ENCODE peak calls at places on chromosomes 12 and 14, in five cellular contexts. One of them, this sample, is unnamed.

GRCh38 chr14:71933026-71933587 is 878 bp downstream of the RGS6 start:
- DNase-seq in stomach: no peak
- DNase-seq in astrocyte: no peak
- DNase-seq in fibroblast of the aortic adventitia: no peak
- DNase-seq in AG10803: no peak
- DNase-seq in this sample: no peak

GRCh38 chr12:27517961-27518668 is 5.9 kb upstream of the PPFIBP1 start:
- DNase-seq in stomach: no peak
- DNase-seq in fibroblast of the aortic adventitia: no peak
- DNase-seq in AG10803: no peak
- DNase-seq in astrocyte: no peak
- DNase-seq in this sample: no peak

GRCh38 chr12:131894981-131895639 is 688 bp downstream of the ULK1 start:
- DNase-seq in stomach: peak; percentile 30
- DNase-seq in fibroblast of the aortic adventitia: no peak
- DNase-seq in AG10803: no peak
- DNase-seq in astrocyte: no peak
- DNase-seq in this sample: no peak

GRCh38 chr12:66232258-66232657 is 43.2 kb downstream of the IRAK3 start:
- DNase-seq in stomach: peak; percentile 47
- DNase-seq in astrocyte: no peak
- DNase-seq in fibroblast of the aortic adventitia: no peak
- DNase-seq in AG10803: no peak
- DNase-seq in this sample: no peak

GRCh38 chr12:95385646-95386045 is 88.3 kb upstream of the METAP2 start:
- DNase-seq in AG10803: peak; percentile 69
- DNase-seq in astrocyte: peak; percentile 29
- DNase-seq in fibroblast of the aortic adventitia: peak; percentile 80
- DNase-seq in stomach: no peak
- DNase-seq in this sample: no peak

GRCh38 chr14:97625512-97625911 is 828.3 kb downstream of the VRK1 start:
- DNase-seq in stomach: no peak
- DNase-seq in astrocyte: no peak
- DNase-seq in fibroblast of the aortic adventitia: no peak
- DNase-seq in AG10803: no peak
- DNase-seq in this sample: no peak

GRCh38 chr14:38404616-38405015 is 148.7 kb upstream of the CLEC14A start:
- DNase-seq in astrocyte: peak; percentile 56
- DNase-seq in fibroblast of the aortic adventitia: peak; percentile 52
- DNase-seq in AG10803: peak; percentile 68
- DNase-seq in stomach: no peak
- DNase-seq in this sample: no peak

GRCh38 chr12:99959549-99960170 is 25.1 kb downstream of the ANKS1B start:
- DNase-seq in stomach: no peak
- DNase-seq in AG10803: peak; percentile 16
- DNase-seq in astrocyte: peak; percentile 10
- DNase-seq in fibroblast of the aortic adventitia: peak; percentile 43
- DNase-seq in this sample: no peak

GRCh38 chr12:55664826-55665225 is 28.1 kb downstream of the OR10P1 start:
- DNase-seq in AG10803: no peak
- DNase-seq in fibroblast of the aortic adventitia: no peak
- DNase-seq in astrocyte: no peak
- DNase-seq in stomach: no peak
- DNase-seq in this sample: no peak

GRCh38 chr12:111636209-111636928 is 37.3 kb upstream of the ATXN2 start:
- DNase-seq in AG10803: peak; percentile 92
- DNase-seq in stomach: peak; percentile 28
- DNase-seq in fibroblast of the aortic adventitia: peak; percentile 87
- DNase-seq in astrocyte: peak; percentile 76
- DNase-seq in this sample: no peak

GRCh38 chr14:75871181-75871880 is 110.5 kb downstream of the TGFB3 start:
- DNase-seq in AG10803: no peak
- DNase-seq in stomach: no peak
- DNase-seq in fibroblast of the aortic adventitia: peak; percentile 51
- DNase-seq in astrocyte: peak; percentile 62
- DNase-seq in this sample: no peak

GRCh38 chr12:23349550-23349949 is 599.9 kb downstream of the SOX5 start:
- DNase-seq in AG10803: no peak
- DNase-seq in astrocyte: no peak
- DNase-seq in stomach: no peak
- DNase-seq in fibroblast of the aortic adventitia: no peak
- DNase-seq in this sample: no peak

GRCh38 chr12:117284160-117284559 is 77.3 kb downstream of the NOS1 start:
- DNase-seq in AG10803: no peak
- DNase-seq in astrocyte: no peak
- DNase-seq in stomach: no peak
- DNase-seq in fibroblast of the aortic adventitia: no peak
- DNase-seq in this sample: no peak

GRCh38 chr14:79971330-79971729 is 240.0 kb downstream of the DIO2 start:
- DNase-seq in astrocyte: peak; percentile 55
- DNase-seq in AG10803: peak; percentile 11
- DNase-seq in fibroblast of the aortic adventitia: peak; percentile 30
- DNase-seq in stomach: no peak
- DNase-seq in this sample: peak; percentile 2

DNA sequence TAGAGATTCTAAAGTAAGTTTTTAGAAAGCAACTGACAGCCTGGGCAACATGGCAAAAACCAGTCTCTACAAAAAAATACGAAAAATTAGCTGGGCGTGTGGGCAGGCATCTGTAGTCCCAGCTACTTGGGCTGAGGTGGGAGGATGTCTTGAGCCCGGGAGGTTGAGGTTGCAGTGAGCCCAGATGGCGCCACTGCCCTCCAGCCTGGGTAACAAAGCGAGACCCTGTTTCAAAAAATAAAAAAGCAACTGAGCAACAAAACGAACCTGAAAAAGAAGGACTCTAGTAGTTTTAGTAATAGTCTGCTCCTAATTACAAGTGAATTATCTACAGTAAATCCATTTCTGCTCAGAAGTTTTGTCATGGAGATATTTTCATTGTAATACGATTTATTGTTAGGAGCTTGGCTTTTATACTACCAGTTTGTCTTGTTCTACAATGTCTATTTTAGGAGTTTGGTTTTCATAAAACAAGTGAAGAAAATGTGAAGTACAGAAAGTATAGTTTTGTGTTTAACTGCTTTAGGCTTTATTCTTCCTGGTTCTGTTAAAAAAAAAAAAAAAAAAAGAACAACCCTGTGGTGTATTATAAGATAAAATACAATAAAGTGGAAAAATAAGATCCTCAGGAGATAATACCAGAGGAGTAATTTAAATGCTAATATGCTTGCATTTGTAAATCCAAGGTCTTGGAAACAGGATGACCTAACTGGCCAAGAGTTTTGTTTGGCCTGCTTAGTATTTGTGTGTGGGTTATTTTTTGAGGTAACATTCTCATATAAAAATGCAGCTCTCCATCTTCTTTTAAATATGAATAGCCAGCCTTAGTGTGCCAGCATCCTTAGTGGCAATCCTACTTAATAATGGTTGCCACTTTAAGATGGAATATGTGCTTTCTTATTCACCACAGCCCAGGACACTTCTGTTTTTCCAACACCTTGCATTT is 2.8 kb downstream of the TMX1 start:
- DNase-seq in astrocyte: no peak
- DNase-seq in AG10803: no peak
- DNase-seq in fibroblast of the aortic adventitia: no peak
- DNase-seq in stomach: no peak
- DNase-seq in this sample: no peak
- H3K4me3 ChIP-seq in astrocyte: no peak overlapping the region
- H3K4me3 ChIP-seq in AG10803: no peak overlapping the region
- H3K4me3 ChIP-seq in fibroblast of the aortic adventitia: no peak overlapping the region
- H3K4me3 ChIP-seq in stomach: no peak overlapping the region
- H3K4me3 ChIP-seq in this sample: no peak overlapping the region

GRCh38 chr12:7650091-7650490 is 15.6 kb downstream of the APOBEC1 start:
- DNase-seq in fibroblast of the aortic adventitia: no peak
- DNase-seq in stomach: no peak
- DNase-seq in AG10803: no peak
- DNase-seq in astrocyte: no peak
- DNase-seq in this sample: no peak
- H3K4me3 ChIP-seq in fibroblast of the aortic adventitia: no peak overlapping the region
- H3K4me3 ChIP-seq in stomach: no peak overlapping the region
- H3K4me3 ChIP-seq in AG10803: no peak overlapping the region
- H3K4me3 ChIP-seq in astrocyte: no peak overlapping the region
- H3K4me3 ChIP-seq in this sample: no peak overlapping the region

GRCh38 chr14:51023964-51024363 is 70.9 kb downstream of the TRIM9 start:
- DNase-seq in astrocyte: peak; percentile 25
- DNase-seq in AG10803: peak; percentile 80
- DNase-seq in stomach: no peak
- DNase-seq in fibroblast of the aortic adventitia: no peak
- DNase-seq in this sample: no peak

GRCh38 chr14:51024377-51024776 is 70.5 kb downstream of the TRIM9 start:
- DNase-seq in AG10803: peak; percentile 50
- DNase-seq in astrocyte: no peak
- DNase-seq in stomach: no peak
- DNase-seq in fibroblast of the aortic adventitia: no peak
- DNase-seq in this sample: no peak

GRCh38 chr14:51028851-51029754 is 65.8 kb downstream of the TRIM9 start:
- DNase-seq in AG10803: no peak
- DNase-seq in astrocyte: peak; percentile 35
- DNase-seq in stomach: no peak
- DNase-seq in fibroblast of the aortic adventitia: no peak
- DNase-seq in this sample: no peak
- H3K4me3 ChIP-seq in AG10803: no peak overlapping the region
- H3K4me3 ChIP-seq in astrocyte: no peak overlapping the region
- H3K4me3 ChIP-seq in stomach: no peak overlapping the region
- H3K4me3 ChIP-seq in fibroblast of the aortic adventitia: no peak overlapping the region
- H3K4me3 ChIP-seq in this sample: no peak overlapping the region

GRCh38 chr12:103679771-103680170 is 92.7 kb downstream of the STAB2 start:
- DNase-seq in astrocyte: no peak
- DNase-seq in AG10803: no peak
- DNase-seq in fibroblast of the aortic adventitia: no peak
- DNase-seq in stomach: no peak
- DNase-seq in this sample: no peak
- H3K4me3 ChIP-seq in astrocyte: no peak overlapping the region
- H3K4me3 ChIP-seq in AG10803: no peak overlapping the region
- H3K4me3 ChIP-seq in fibroblast of the aortic adventitia: no peak overlapping the region
- H3K4me3 ChIP-seq in stomach: no peak overlapping the region
- H3K4me3 ChIP-seq in this sample: no peak overlapping the region

GRCh38 chr14:68585690-68586089 is 207.2 kb downstream of the ZFP36L1 start:
- DNase-seq in astrocyte: no peak
- DNase-seq in stomach: no peak
- DNase-seq in AG10803: peak; percentile 92
- DNase-seq in fibroblast of the aortic adventitia: no peak
- DNase-seq in this sample: no peak

GRCh38 chr14:68584786-68585185 is 208.1 kb downstream of the ZFP36L1 start:
- DNase-seq in fibroblast of the aortic adventitia: no peak
- DNase-seq in stomach: no peak
- DNase-seq in astrocyte: no peak
- DNase-seq in AG10803: peak; percentile 13
- DNase-seq in this sample: no peak

GRCh38 chr14:68580096-68580640 is 212.7 kb downstream of the ZFP36L1 start:
- DNase-seq in AG10803: no peak
- DNase-seq in astrocyte: no peak
- DNase-seq in stomach: no peak
- DNase-seq in fibroblast of the aortic adventitia: no peak
- DNase-seq in this sample: no peak

GRCh38 chr14:68580676-68581075 is 212.2 kb downstream of the ZFP36L1 start:
- DNase-seq in fibroblast of the aortic adventitia: no peak
- DNase-seq in AG10803: peak; percentile 20
- DNase-seq in stomach: no peak
- DNase-seq in astrocyte: no peak
- DNase-seq in this sample: no peak

DNA sequence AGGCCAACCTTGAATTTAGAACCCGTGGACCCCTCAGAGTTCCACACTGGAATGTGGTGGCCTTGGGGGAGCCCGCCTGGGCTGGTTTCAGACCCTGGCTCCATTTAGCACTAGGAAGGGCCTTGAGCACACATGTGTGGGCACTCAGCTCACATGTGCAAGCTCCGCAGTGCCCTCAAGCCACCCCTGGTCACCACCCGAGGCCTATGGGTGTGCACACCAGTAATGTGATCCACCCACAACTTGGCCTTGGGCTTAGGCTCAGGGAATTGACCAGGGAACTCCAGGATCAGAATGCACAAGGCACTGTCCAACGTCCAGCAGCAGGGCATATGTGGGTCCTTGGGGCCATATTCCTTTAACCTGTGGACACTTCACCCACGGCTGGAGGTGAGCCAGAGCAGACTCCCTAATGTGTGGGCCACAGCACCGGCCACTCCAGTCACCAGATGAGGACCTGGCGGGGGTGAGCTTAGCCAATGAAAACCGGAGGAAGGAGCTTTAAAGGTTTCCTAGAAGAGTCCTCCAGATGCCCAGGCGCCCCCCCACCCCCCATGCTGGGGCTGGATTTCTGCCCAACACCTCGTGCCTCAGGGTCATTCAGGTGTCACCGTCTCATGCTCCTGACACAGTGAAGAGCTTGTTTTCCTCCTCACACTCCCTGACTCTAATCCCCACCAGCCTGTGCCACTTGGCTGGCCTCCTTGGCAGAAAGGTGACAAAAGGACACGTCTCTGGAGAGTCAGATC is 209.2 kb downstream of the ZFP36L1 start:
- DNase-seq in astrocyte: no peak
- DNase-seq in AG10803: no peak
- DNase-seq in fibroblast of the aortic adventitia: no peak
- DNase-seq in stomach: no peak
- DNase-seq in this sample: no peak
- H3K4me3 ChIP-seq in astrocyte: no peak overlapping the region
- H3K4me3 ChIP-seq in AG10803: no peak overlapping the region
- H3K4me3 ChIP-seq in fibroblast of the aortic adventitia: no peak overlapping the region
- H3K4me3 ChIP-seq in stomach: no peak overlapping the region
- H3K4me3 ChIP-seq in this sample: no peak overlapping the region

GRCh38 chr14:105484069-105484996 is 2.4 kb upstream of the CRIP1 start:
- DNase-seq in stomach: no peak
- DNase-seq in AG10803: peak; percentile 76
- DNase-seq in fibroblast of the aortic adventitia: peak; percentile 48
- DNase-seq in astrocyte: no peak
- DNase-seq in this sample: no peak
- H3K4me3 ChIP-seq in stomach: no peak overlapping the region
- H3K4me3 ChIP-seq in AG10803: no peak overlapping the region
- H3K4me3 ChIP-seq in fibroblast of the aortic adventitia: no peak overlapping the region
- H3K4me3 ChIP-seq in astrocyte: no peak overlapping the region
- H3K4me3 ChIP-seq in this sample: no peak overlapping the region

This sample was measured in kidney epithelial cell.